ENCODE peak calls at places on chromosomes 5 and 9, in eight cellular contexts. O, F, U, Q, S, W, J and B are unnamed samples.

GRCh38 chr9:71793386-71794105 is 25.2 kb upstream of the CEMIP2 start:
- DNase-seq in U (no peak), O (no peak), Q (no peak), W (no peak), J (no peak), F (no peak), S (no peak), B (no peak)

GRCh38 chr9:101114317-101114716 is 85.8 kb downstream of the PLPPR1 start:
- DNase-seq in Q (no peak), J (no peak), W (no peak), U (no peak), F (no peak), S (no peak), O (no peak), B (no peak)

GRCh38 chr5:3392306-3392939 is 203.2 kb upstream of the IRX1 start:
- DNase-seq in O (no peak), J (no peak), S (no peak), W (no peak), U (no peak), Q (no peak), F (peak), B (no peak)

GRCh38 chr9:117782931-117783788 is 79.0 kb downstream of the TLR4 start:
- DNase-seq in U (peak), J (peak), Q (peak), W (peak), F (no peak), S (peak), O (peak), B (peak)

GRCh38 chr9:114960276-114960675 is 29.9 kb upstream of the TNFSF8 start:
- DNase-seq in S (no peak), Q (no peak), U (no peak), W (no peak), F (no peak), J (no peak), O (no peak), B (no peak)

GRCh38 chr5:176629853-176630680 is at the start of the genes EIF4E1B and SNCB:
- DNase-seq in S (no peak), Q (no peak), U (peak), W (peak), O (no peak), J (no peak), F (peak), B (no peak)

GRCh38 chr9:113626735-113627495 is 163.4 kb downstream of the RGS3 start:
- DNase-seq in J (no peak), U (no peak), F (no peak), S (no peak), O (no peak), W (no peak), Q (no peak), B (no peak)

GRCh38 chr9:117555964-117556629 is 141.2 kb upstream of the ASTN2 start:
- DNase-seq in S (no peak), W (peak), U (no peak), F (peak), Q (peak), J (no peak), O (peak), B (no peak)

GRCh38 chr5:157827429-157827828 is 31.5 kb downstream of the CLINT1 start:
- DNase-seq in Q (no peak), O (no peak), W (no peak), U (no peak), S (peak), F (no peak), J (no peak), B (no peak)

GRCh38 chr5:65674749-65675148 is 47.2 kb downstream of the SGTB start:
- DNase-seq in F (no peak), W (no peak), O (no peak), S (no peak), J (no peak), Q (no peak), U (no peak), B (no peak)

GRCh38 chr5:6377582-6378127 is 692 bp downstream of the MED10 start:
- DNase-seq in W (no peak), O (no peak), U (no peak), F (no peak), J (no peak), Q (no peak), S (peak), B (peak)